ENCODE peak calls at places on chromosomes 5 and 9, in eight cellular contexts. One of them, this sample, is unnamed.

GRCh38 chr9:122580360-122580759 is 2.8 kb downstream of the OR1L8 start:
- DNase-seq in effector CD8-positive, alpha-beta T cell: no peak
- DNase-seq in epithelial cell of esophagus: peak; percentile 40
- DNase-seq in cardiac muscle cell: peak; percentile 78
- DNase-seq in lung: no peak
- DNase-seq in T1000: no peak
- DNase-seq in EL: peak; percentile 73
- DNase-seq in activated T-cell treated with anti-CD3 and anti-CD28 coated beads for 1 hour: no peak
- DNase-seq in this sample: peak; percentile 75

GRCh38 chr5:14326035-14326909 is 183.1 kb downstream of the TRIO start:
- DNase-seq in effector CD8-positive, alpha-beta T cell: no peak
- DNase-seq in epithelial cell of esophagus: no peak
- DNase-seq in cardiac muscle cell: no peak
- DNase-seq in lung: no peak
- DNase-seq in T1000: no peak
- DNase-seq in EL: no peak
- DNase-seq in activated T-cell treated with anti-CD3 and anti-CD28 coated beads for 1 hour: no peak
- DNase-seq in this sample: no peak

GRCh38 chr5:53180971-53181370 is 71.4 kb upstream of the MOCS2 start:
- DNase-seq in effector CD8-positive, alpha-beta T cell: no peak
- DNase-seq in epithelial cell of esophagus: no peak
- DNase-seq in cardiac muscle cell: no peak
- DNase-seq in lung: no peak
- DNase-seq in T1000: no peak
- DNase-seq in EL: no peak
- DNase-seq in activated T-cell treated with anti-CD3 and anti-CD28 coated beads for 1 hour: no peak
- DNase-seq in this sample: no peak

GRCh38 chr5:369151-369939 is 47.8 kb downstream of the AHRR start:
- DNase-seq in effector CD8-positive, alpha-beta T cell: no peak
- DNase-seq in epithelial cell of esophagus: no peak
- DNase-seq in cardiac muscle cell: no peak
- DNase-seq in lung: no peak
- DNase-seq in T1000: no peak
- DNase-seq in EL: peak; percentile 62
- DNase-seq in activated T-cell treated with anti-CD3 and anti-CD28 coated beads for 1 hour: no peak
- DNase-seq in this sample: no peak

GRCh38 chr5:1322955-1323802 is 21.7 kb downstream of the CLPTM1L start:
- DNase-seq in effector CD8-positive, alpha-beta T cell: no peak
- DNase-seq in epithelial cell of esophagus: no peak
- DNase-seq in cardiac muscle cell: no peak
- DNase-seq in lung: no peak
- DNase-seq in T1000: no peak
- DNase-seq in EL: no peak
- DNase-seq in activated T-cell treated with anti-CD3 and anti-CD28 coated beads for 1 hour: no peak
- DNase-seq in this sample: no peak

GRCh38 chr5:68426609-68427008 is 211.1 kb downstream of the PIK3R1 start:
- DNase-seq in effector CD8-positive, alpha-beta T cell: no peak
- DNase-seq in epithelial cell of esophagus: no peak
- DNase-seq in cardiac muscle cell: no peak
- DNase-seq in lung: no peak
- DNase-seq in T1000: no peak
- DNase-seq in EL: no peak
- DNase-seq in activated T-cell treated with anti-CD3 and anti-CD28 coated beads for 1 hour: no peak
- DNase-seq in this sample: no peak

GRCh38 chr5:94830520-94830919 is 212.1 kb downstream of the SLF1 start:
- DNase-seq in effector CD8-positive, alpha-beta T cell: no peak
- DNase-seq in epithelial cell of esophagus: peak; percentile 41
- DNase-seq in cardiac muscle cell: peak; percentile 8
- DNase-seq in lung: no peak
- DNase-seq in T1000: no peak
- DNase-seq in EL: peak; percentile 14
- DNase-seq in activated T-cell treated with anti-CD3 and anti-CD28 coated beads for 1 hour: no peak
- DNase-seq in this sample: no peak

GRCh38 chr9:28801144-28801799 is 1228.0 kb upstream of the C9orf72 start:
- DNase-seq in effector CD8-positive, alpha-beta T cell: no peak
- DNase-seq in epithelial cell of esophagus: peak; percentile 73
- DNase-seq in cardiac muscle cell: no peak
- DNase-seq in lung: no peak
- DNase-seq in T1000: no peak
- DNase-seq in EL: no peak
- DNase-seq in activated T-cell treated with anti-CD3 and anti-CD28 coated beads for 1 hour: no peak
- DNase-seq in this sample: no peak

GRCh38 chr9:75803130-75803529 is 87.3 kb upstream of the PCSK5 start:
- DNase-seq in effector CD8-positive, alpha-beta T cell: no peak
- DNase-seq in epithelial cell of esophagus: peak; percentile 17
- DNase-seq in cardiac muscle cell: peak; percentile 40
- DNase-seq in lung: no peak
- DNase-seq in T1000: no peak
- DNase-seq in EL: peak; percentile 13
- DNase-seq in activated T-cell treated with anti-CD3 and anti-CD28 coated beads for 1 hour: no peak
- DNase-seq in this sample: peak; percentile 35

GRCh38 chr5:93017854-93018253 is 563.2 kb downstream of the NR2F1-AS1 start:
- DNase-seq in effector CD8-positive, alpha-beta T cell: no peak
- DNase-seq in epithelial cell of esophagus: peak; percentile 93
- DNase-seq in cardiac muscle cell: peak; percentile 35
- DNase-seq in lung: no peak
- DNase-seq in T1000: no peak
- DNase-seq in EL: peak; percentile 69
- DNase-seq in activated T-cell treated with anti-CD3 and anti-CD28 coated beads for 1 hour: no peak
- DNase-seq in this sample: peak; percentile 38

GRCh38 chr5:110134963-110135935 is 445.5 kb downstream of the MAN2A1 start:
- DNase-seq in effector CD8-positive, alpha-beta T cell: no peak
- DNase-seq in epithelial cell of esophagus: no peak
- DNase-seq in cardiac muscle cell: no peak
- DNase-seq in lung: no peak
- DNase-seq in T1000: no peak
- DNase-seq in EL: no peak
- DNase-seq in activated T-cell treated with anti-CD3 and anti-CD28 coated beads for 1 hour: no peak
- DNase-seq in this sample: no peak

GRCh38 chr9:129619787-129620668 is 873 bp downstream of the C9orf50 start:
- DNase-seq in effector CD8-positive, alpha-beta T cell: no peak
- DNase-seq in epithelial cell of esophagus: peak; percentile 31
- DNase-seq in cardiac muscle cell: no peak
- DNase-seq in lung: no peak
- DNase-seq in T1000: no peak
- DNase-seq in EL: peak; percentile 63
- DNase-seq in activated T-cell treated with anti-CD3 and anti-CD28 coated beads for 1 hour: no peak
- DNase-seq in this sample: peak; percentile 51

GRCh38 chr9:124019771-124020519 is 8.4 kb downstream of the LHX2 start:
- DNase-seq in effector CD8-positive, alpha-beta T cell: no peak
- DNase-seq in epithelial cell of esophagus: no peak
- DNase-seq in cardiac muscle cell: no peak
- DNase-seq in lung: no peak
- DNase-seq in T1000: no peak
- DNase-seq in EL: no peak
- DNase-seq in activated T-cell treated with anti-CD3 and anti-CD28 coated beads for 1 hour: no peak
- DNase-seq in this sample: no peak

GRCh38 chr9:91177661-91178280 is 183.9 kb downstream of the AUH start:
- DNase-seq in effector CD8-positive, alpha-beta T cell: no peak
- DNase-seq in epithelial cell of esophagus: peak; percentile 76
- DNase-seq in cardiac muscle cell: no peak
- DNase-seq in lung: peak; percentile 22
- DNase-seq in T1000: no peak
- DNase-seq in EL: no peak
- DNase-seq in activated T-cell treated with anti-CD3 and anti-CD28 coated beads for 1 hour: no peak
- DNase-seq in this sample: peak; percentile 43

GRCh38 chr5:39476466-39477215 is 51.9 kb upstream of the DAB2 start:
- DNase-seq in effector CD8-positive, alpha-beta T cell: no peak
- DNase-seq in epithelial cell of esophagus: peak; percentile 19
- DNase-seq in cardiac muscle cell: peak; percentile 86
- DNase-seq in lung: no peak
- DNase-seq in T1000: no peak
- DNase-seq in EL: peak; percentile 78
- DNase-seq in activated T-cell treated with anti-CD3 and anti-CD28 coated beads for 1 hour: no peak
- DNase-seq in this sample: peak; percentile 75

GRCh38 chr5:108966910-108967309 is 219.2 kb downstream of the FER start:
- DNase-seq in effector CD8-positive, alpha-beta T cell: no peak
- DNase-seq in epithelial cell of esophagus: no peak
- DNase-seq in cardiac muscle cell: no peak
- DNase-seq in lung: no peak
- DNase-seq in T1000: no peak
- DNase-seq in EL: no peak
- DNase-seq in activated T-cell treated with anti-CD3 and anti-CD28 coated beads for 1 hour: no peak
- DNase-seq in this sample: no peak

GRCh38 chr5:75368391-75368790 is 31.4 kb downstream of the HMGCR start:
- DNase-seq in effector CD8-positive, alpha-beta T cell: no peak
- DNase-seq in epithelial cell of esophagus: peak; percentile 43
- DNase-seq in cardiac muscle cell: peak; percentile 57
- DNase-seq in lung: no peak
- DNase-seq in T1000: no peak
- DNase-seq in EL: peak; percentile 64
- DNase-seq in activated T-cell treated with anti-CD3 and anti-CD28 coated beads for 1 hour: no peak
- DNase-seq in this sample: no peak

GRCh38 chr9:134738869-134739659 is 97.5 kb downstream of the COL5A1 start:
- DNase-seq in effector CD8-positive, alpha-beta T cell: peak; percentile 20
- DNase-seq in epithelial cell of esophagus: peak; percentile 2
- DNase-seq in cardiac muscle cell: peak; percentile 64
- DNase-seq in lung: peak; percentile 64
- DNase-seq in T1000: peak; percentile 34
- DNase-seq in EL: peak; percentile 53
- DNase-seq in activated T-cell treated with anti-CD3 and anti-CD28 coated beads for 1 hour: peak; percentile 30
- DNase-seq in this sample: peak; percentile 76

GRCh38 chr5:52807723-52808122 is 20.0 kb downstream of the ITGA1 start:
- DNase-seq in effector CD8-positive, alpha-beta T cell: no peak
- DNase-seq in epithelial cell of esophagus: peak; percentile 39
- DNase-seq in cardiac muscle cell: no peak
- DNase-seq in lung: no peak
- DNase-seq in T1000: no peak
- DNase-seq in EL: no peak
- DNase-seq in activated T-cell treated with anti-CD3 and anti-CD28 coated beads for 1 hour: no peak
- DNase-seq in this sample: no peak

GRCh38 chr9:81844131-81844567 is 84.1 kb upstream of the SPATA31D4 start:
- DNase-seq in effector CD8-positive, alpha-beta T cell: no peak
- DNase-seq in epithelial cell of esophagus: peak; percentile 29
- DNase-seq in cardiac muscle cell: no peak
- DNase-seq in lung: no peak
- DNase-seq in T1000: no peak
- DNase-seq in EL: no peak
- DNase-seq in activated T-cell treated with anti-CD3 and anti-CD28 coated beads for 1 hour: no peak
- DNase-seq in this sample: no peak

GRCh38 chr9:121690316-121690715 is 38.9 kb downstream of the DAB2IP start:
- DNase-seq in effector CD8-positive, alpha-beta T cell: no peak
- DNase-seq in epithelial cell of esophagus: no peak
- DNase-seq in cardiac muscle cell: no peak
- DNase-seq in lung: no peak
- DNase-seq in T1000: no peak
- DNase-seq in EL: no peak
- DNase-seq in activated T-cell treated with anti-CD3 and anti-CD28 coated beads for 1 hour: no peak
- DNase-seq in this sample: peak; percentile 53

GRCh38 chr9:137987244-137988030 is 109.9 kb downstream of the CACNA1B start:
- DNase-seq in effector CD8-positive, alpha-beta T cell: no peak
- DNase-seq in epithelial cell of esophagus: no peak
- DNase-seq in cardiac muscle cell: no peak
- DNase-seq in lung: peak; percentile 18
- DNase-seq in T1000: no peak
- DNase-seq in EL: peak; percentile 26
- DNase-seq in activated T-cell treated with anti-CD3 and anti-CD28 coated beads for 1 hour: no peak
- DNase-seq in this sample: no peak

GRCh38 chr9:131656356-131657030 is 83.4 kb downstream of the RAPGEF1 start:
- DNase-seq in effector CD8-positive, alpha-beta T cell: no peak
- DNase-seq in epithelial cell of esophagus: peak; percentile 87
- DNase-seq in cardiac muscle cell: no peak
- DNase-seq in lung: peak; percentile 81
- DNase-seq in T1000: no peak
- DNase-seq in EL: no peak
- DNase-seq in activated T-cell treated with anti-CD3 and anti-CD28 coated beads for 1 hour: peak; percentile 47
- DNase-seq in this sample: no peak

GRCh38 chr9:24073237-24073636 is 247.2 kb upstream of the ELAVL2 start:
- DNase-seq in effector CD8-positive, alpha-beta T cell: no peak
- DNase-seq in epithelial cell of esophagus: no peak
- DNase-seq in cardiac muscle cell: no peak
- DNase-seq in lung: no peak
- DNase-seq in T1000: no peak
- DNase-seq in EL: no peak
- DNase-seq in activated T-cell treated with anti-CD3 and anti-CD28 coated beads for 1 hour: no peak
- DNase-seq in this sample: no peak

GRCh38 chr5:142463880-142464279 is 139.1 kb upstream of the SPRY4 start:
- DNase-seq in effector CD8-positive, alpha-beta T cell: no peak
- DNase-seq in epithelial cell of esophagus: no peak
- DNase-seq in cardiac muscle cell: no peak
- DNase-seq in lung: no peak
- DNase-seq in T1000: no peak
- DNase-seq in EL: no peak
- DNase-seq in activated T-cell treated with anti-CD3 and anti-CD28 coated beads for 1 hour: no peak
- DNase-seq in this sample: no peak

GRCh38 chr9:125910286-125910685 is 163.1 kb downstream of the PBX3 start:
- DNase-seq in effector CD8-positive, alpha-beta T cell: no peak
- DNase-seq in epithelial cell of esophagus: no peak
- DNase-seq in cardiac muscle cell: no peak
- DNase-seq in lung: no peak
- DNase-seq in T1000: no peak
- DNase-seq in EL: no peak
- DNase-seq in activated T-cell treated with anti-CD3 and anti-CD28 coated beads for 1 hour: no peak
- DNase-seq in this sample: no peak

GRCh38 chr5:142512680-142513042 is 173.2 kb downstream of the FGF1 start:
- DNase-seq in effector CD8-positive, alpha-beta T cell: no peak
- DNase-seq in epithelial cell of esophagus: peak; percentile 15
- DNase-seq in cardiac muscle cell: peak; percentile 41
- DNase-seq in lung: no peak
- DNase-seq in T1000: peak; percentile 73
- DNase-seq in EL: peak; percentile 96
- DNase-seq in activated T-cell treated with anti-CD3 and anti-CD28 coated beads for 1 hour: no peak
- DNase-seq in this sample: peak; percentile 24

GRCh38 chr9:6655036-6655435 is 9.5 kb upstream of the GLDC start:
- DNase-seq in effector CD8-positive, alpha-beta T cell: no peak
- DNase-seq in epithelial cell of esophagus: no peak
- DNase-seq in cardiac muscle cell: no peak
- DNase-seq in lung: no peak
- DNase-seq in T1000: no peak
- DNase-seq in EL: no peak
- DNase-seq in activated T-cell treated with anti-CD3 and anti-CD28 coated beads for 1 hour: no peak
- DNase-seq in this sample: no peak

GRCh38 chr9:23117621-23118020 is 671.0 kb downstream of the DMRTA1 start:
- DNase-seq in effector CD8-positive, alpha-beta T cell: no peak
- DNase-seq in epithelial cell of esophagus: peak; percentile 75
- DNase-seq in cardiac muscle cell: no peak
- DNase-seq in lung: no peak
- DNase-seq in T1000: peak; percentile 22
- DNase-seq in EL: peak; percentile 57
- DNase-seq in activated T-cell treated with anti-CD3 and anti-CD28 coated beads for 1 hour: no peak
- DNase-seq in this sample: no peak

GRCh38 chr5:134245101-134245604 is 19.3 kb upstream of the PPP2CA start:
- DNase-seq in effector CD8-positive, alpha-beta T cell: no peak
- DNase-seq in epithelial cell of esophagus: peak; percentile 90
- DNase-seq in cardiac muscle cell: peak; percentile 89
- DNase-seq in lung: no peak
- DNase-seq in T1000: no peak
- DNase-seq in EL: peak; percentile 65
- DNase-seq in activated T-cell treated with anti-CD3 and anti-CD28 coated beads for 1 hour: no peak
- DNase-seq in this sample: no peak

This sample was measured in AG08395.